ENCODE peak calls at places on chromosome 5, in five cellular contexts. C, T, L, O and I are unnamed samples.

GRCh38 chr5:73215891-73216610 is 43.1 kb downstream of the TMEM174 start:
- DNase-seq in C (peak; percentile 72), O (no peak), T (peak; percentile 96), L (peak; percentile 91), I (peak; percentile 89)

GRCh38 chr5:175696139-175696854 is 38.4 kb downstream of the HRH2 start:
- DNase-seq in C (peak; percentile 76), O (peak; percentile 44), L (peak; percentile 60), T (peak; percentile 55), I (peak; percentile 92)

GRCh38 chr5:87361031-87361443 is 51.7 kb downstream of the CCNH start:
- DNase-seq in C (no peak), O (no peak), L (no peak), T (no peak), I (no peak)

GRCh38 chr5:59863777-59864176 is 29.7 kb downstream of the PDE4D start:
- DNase-seq in C (no peak), L (no peak), T (no peak), O (no peak), I (no peak)

GRCh38 chr5:126339215-126339805 is 83.9 kb upstream of the GRAMD2B start:
- DNase-seq in L (peak; percentile 70), C (peak; percentile 54), T (peak; percentile 47), O (peak; percentile 74), I (peak; percentile 76)

GRCh38 chr5:82330921-82331320 is 52.8 kb upstream of the RPS23 start:
- DNase-seq in T (no peak), O (no peak), L (no peak), C (no peak), I (no peak)

GRCh38 chr5:133801955-133802751 is 166.3 kb downstream of the C5orf15 start:
- DNase-seq in O (no peak), L (no peak), C (no peak), T (peak; percentile 42), I (no peak)

GRCh38 chr5:71778678-71779276 is 59.7 kb downstream of the CARTPT start:
- DNase-seq in C (peak; percentile 45), L (peak; percentile 61), T (peak; percentile 52), O (peak; percentile 59), I (peak; percentile 55)

GRCh38 chr5:132486318-132487094 is 4.1 kb downstream of the IRF1 start:
- DNase-seq in T (no peak), C (no peak), O (no peak), L (no peak), I (no peak)

GRCh38 chr5:110909415-110909814 is 162.1 kb upstream of the TSLP start:
- DNase-seq in C (no peak), O (no peak), L (no peak), T (no peak), I (no peak)

GRCh38 chr5:163350083-163350482 is 87.3 kb upstream of the CCNG1 start:
- DNase-seq in T (peak; percentile 67), C (no peak), O (no peak), L (no peak), I (peak; percentile 30)

GRCh38 chr5:1405539-1406530 is 39.4 kb downstream of the SLC6A3 start:
- DNase-seq in T (no peak), L (no peak), O (no peak), C (no peak), I (no peak)

GRCh38 chr5:35485487-35485886 is 132.2 kb upstream of the SPEF2 start:
- DNase-seq in O (no peak), L (no peak), T (no peak), C (no peak), I (no peak)

GRCh38 chr5:150317048-150318003 is 14.6 kb upstream of the ARSI start:
- DNase-seq in O (no peak), L (no peak), C (peak; percentile 67), T (peak; percentile 63), I (peak; percentile 9)

GRCh38 chr5:116576043-116576713 is 1.6 kb upstream of the SEMA6A start:
- DNase-seq in O (peak; percentile 35), C (peak; percentile 72), L (peak; percentile 94), T (peak; percentile 94), I (peak; percentile 93)

GRCh38 chr5:94524841-94525697 is 93.3 kb downstream of the KIAA0825 start:
- DNase-seq in L (peak; percentile 60), T (peak; percentile 46), O (peak; percentile 70), C (peak; percentile 32), I (peak; percentile 75)

GRCh38 chr5:143227301-143227700 is 176.2 kb downstream of the NR3C1 start:
- DNase-seq in O (no peak), C (no peak), T (no peak), L (no peak), I (no peak)

GRCh38 chr5:39423331-39423751 is 1.4 kb downstream of the DAB2 start:
- DNase-seq in C (no peak), O (no peak), T (no peak), L (peak; percentile 41), I (peak; percentile 15)

GRCh38 chr5:154193636-154194035 is 3.1 kb downstream of the GALNT10 start:
- DNase-seq in C (no peak), T (no peak), O (no peak), L (no peak), I (no peak)

GRCh38 chr5:168528521-168529360 is at the start of gene FBLL1:
- DNase-seq in L (peak; percentile 90), O (no peak), T (peak; percentile 94), C (no peak), I (peak; percentile 93)

GRCh38 chr5:99025298-99026045 is 96.7 kb upstream of the CHD1 start:
- DNase-seq in C (no peak), O (no peak), L (no peak), T (no peak), I (peak; percentile 6)

GRCh38 chr5:102531506-102531905 is 32.7 kb upstream of the SLCO6A1 start:
- DNase-seq in C (no peak), T (no peak), L (no peak), O (no peak), I (peak; percentile 24)

GRCh38 chr5:35672995-35673394 is 55.3 kb downstream of the SPEF2 start:
- DNase-seq in C (no peak), L (no peak), T (no peak), O (peak; percentile 77), I (peak; percentile 47)

GRCh38 chr5:147534172-147534951 is 24.5 kb upstream of the DPYSL3 start:
- DNase-seq in C (no peak), T (no peak), L (no peak), O (no peak), I (no peak)

GRCh38 chr5:111735829-111736228 is 21.2 kb downstream of the NREP start:
- DNase-seq in C (no peak), L (no peak), O (no peak), T (no peak), I (peak; percentile 64)

GRCh38 chr5:54867310-54867944 is 118.0 kb downstream of the ESM1 start:
- DNase-seq in C (peak; percentile 38), O (peak; percentile 69), L (peak; percentile 74), T (peak; percentile 61), I (peak; percentile 78)

GRCh38 chr5:103847060-103847459 is 284.5 kb upstream of the NUDT12 start:
- DNase-seq in T (no peak), C (no peak), O (no peak), L (no peak), I (no peak)

GRCh38 chr5:180860273-180860886 is 696 bp downstream of the ZFP62 start:
- DNase-seq in T (peak; percentile 65), L (peak; percentile 76), O (peak; percentile 90), C (peak; percentile 50), I (peak; percentile 84)

GRCh38 chr5:112329429-112330090 is 89.5 kb downstream of the EPB41L4A start:
- DNase-seq in O (peak; percentile 64), C (no peak), T (peak; percentile 21), L (peak; percentile 18), I (peak; percentile 39)

GRCh38 chr5:126468091-126468490 is 44.9 kb downstream of the GRAMD2B start:
- DNase-seq in O (no peak), T (no peak), L (no peak), C (no peak), I (no peak)

GRCh38 chr5:88428633-88429032 is 160.0 kb upstream of the TMEM161B start:
- DNase-seq in L (no peak), C (no peak), T (no peak), O (no peak), I (no peak)
- TF ChIP-seq EZH2phosphoT487 in L (no peak), C (no peak), T (no peak), O (no peak), I (no peak)

DNA sequence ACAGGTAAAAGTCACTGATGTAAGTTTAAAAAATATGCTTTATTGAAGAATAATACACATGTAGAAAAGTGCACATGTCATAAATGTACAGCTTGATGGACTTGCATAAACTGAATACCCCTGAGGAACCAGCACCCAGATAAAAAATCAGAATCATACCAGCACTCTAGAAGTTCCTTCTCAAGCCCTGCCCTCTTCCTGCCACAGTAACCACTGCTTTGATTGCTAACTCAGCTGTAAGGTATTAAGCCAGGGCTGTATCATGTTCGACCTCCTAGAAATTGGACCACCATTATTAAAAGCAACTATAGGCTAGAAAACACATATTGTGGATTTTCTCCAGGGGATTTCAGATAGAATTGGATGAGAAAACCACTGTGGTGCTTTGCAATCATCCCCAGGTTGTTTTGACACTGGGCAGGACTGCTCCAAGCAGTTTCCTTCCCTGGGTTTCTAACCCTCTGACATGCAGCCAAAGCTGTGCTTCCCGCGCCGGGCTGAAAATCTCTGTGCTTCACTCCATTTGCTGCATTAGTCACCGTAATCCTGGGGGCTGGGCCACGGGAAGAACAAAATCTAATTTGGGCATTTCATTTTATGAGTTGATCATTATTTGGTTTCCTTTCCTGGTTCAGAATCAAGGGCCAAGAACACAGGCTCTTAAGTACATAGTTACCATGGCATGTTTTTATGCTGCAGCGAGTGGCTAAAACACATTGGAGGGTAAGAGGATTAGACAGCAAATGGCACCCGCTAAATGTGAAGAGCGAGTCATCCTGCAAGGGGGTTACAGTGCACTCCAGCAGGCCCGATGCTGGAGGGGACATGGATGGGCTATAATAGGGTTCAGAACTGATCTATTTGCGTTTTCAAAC is 139.4 kb upstream of the IL12B start:
- DNase-seq in C (no peak), O (no peak), L (peak; percentile 21), T (no peak), I (no peak)
- TF ChIP-seq EZH2phosphoT487 in C (no peak), O (no peak), L (no peak), T (no peak), I (no peak)

DNA sequence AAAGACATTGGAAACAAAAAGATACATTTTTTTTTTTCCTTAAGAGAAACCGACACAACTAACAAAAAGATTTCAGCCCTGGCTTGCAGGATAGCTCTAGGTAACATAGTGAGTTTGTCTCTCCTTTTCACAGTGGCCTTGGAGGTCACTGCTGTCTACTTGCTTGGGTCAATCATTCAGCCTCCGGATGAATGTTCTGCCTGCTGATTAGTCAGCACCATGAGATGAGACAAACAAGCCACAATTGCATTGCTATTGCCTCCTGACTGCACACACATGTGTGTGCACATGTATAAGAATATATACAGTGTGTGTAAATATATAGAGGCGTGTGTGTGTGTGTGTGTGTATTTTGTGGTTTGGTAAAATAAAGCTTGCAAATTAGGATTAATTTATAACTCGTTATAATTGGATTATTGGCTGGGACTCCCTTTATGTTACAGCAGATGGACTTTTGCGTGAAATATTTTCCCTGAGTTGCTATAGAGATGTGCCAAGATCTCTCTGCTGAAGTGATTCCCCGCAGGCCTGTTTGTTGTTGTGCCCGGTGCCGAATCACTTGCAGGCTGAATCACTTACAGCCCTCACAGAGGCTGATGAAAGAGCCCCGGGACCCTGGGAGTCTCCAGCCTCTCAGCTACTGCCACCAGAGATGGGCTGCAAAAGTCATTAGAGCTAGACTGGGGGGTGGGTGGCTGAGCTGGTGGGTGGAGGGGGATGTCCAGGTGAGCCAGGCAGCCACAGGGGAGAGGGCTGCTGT is 161.2 kb downstream of the FGF18 start:
- DNase-seq in C (no peak), T (no peak), O (no peak), L (no peak), I (no peak)
- TF ChIP-seq EZH2phosphoT487 in C (no peak), T (no peak), O (no peak), L (no peak), I (no peak)

GRCh38 chr5:97449172-97449571 is 266.1 kb upstream of the RIOK2 start:
- DNase-seq in C (no peak), T (no peak), L (no peak), O (no peak), I (no peak)
- TF ChIP-seq EZH2phosphoT487 in C (no peak), T (no peak), L (no peak), O (no peak), I (no peak)